ENCODE peak calls at places on chromosomes 5 and 9, in four cellular contexts. One of them, this sample, is unnamed.

GRCh38 chr5:20956134-20956533 is 968.1 kb upstream of the CDH18 start:
- DNase-seq in CD8-positive, alpha-beta memory T cell: no peak
- DNase-seq in Ammon's horn: no peak
- DNase-seq in epithelial cell of prostate: no peak
- DNase-seq in this sample: no peak

GRCh38 chr5:145295236-145295635 is 539.9 kb downstream of the PRELID2 start:
- DNase-seq in CD8-positive, alpha-beta memory T cell: no peak
- DNase-seq in epithelial cell of prostate: no peak
- DNase-seq in Ammon's horn: no peak
- DNase-seq in this sample: no peak

GRCh38 chr5:160787247-160787646 is 64.8 kb downstream of the ATP10B start:
- DNase-seq in epithelial cell of prostate: no peak
- DNase-seq in Ammon's horn: no peak
- DNase-seq in CD8-positive, alpha-beta memory T cell: no peak
- DNase-seq in this sample: peak; percentile 8

GRCh38 chr5:109485030-109485429 is 75.3 kb upstream of the PJA2 start:
- DNase-seq in epithelial cell of prostate: no peak
- DNase-seq in Ammon's horn: peak; percentile 88
- DNase-seq in CD8-positive, alpha-beta memory T cell: no peak
- DNase-seq in this sample: no peak

GRCh38 chr5:142304013-142304701 is 20.7 kb downstream of the SPRY4 start:
- DNase-seq in epithelial cell of prostate: no peak
- DNase-seq in Ammon's horn: no peak
- DNase-seq in CD8-positive, alpha-beta memory T cell: no peak
- DNase-seq in this sample: no peak

GRCh38 chr9:95626885-95627558 is 110.3 kb upstream of the PTCH1 start:
- DNase-seq in epithelial cell of prostate: no peak
- DNase-seq in CD8-positive, alpha-beta memory T cell: peak; percentile 13
- DNase-seq in Ammon's horn: no peak
- DNase-seq in this sample: no peak

GRCh38 chr9:107425110-107426025 is 64.2 kb downstream of the KLF4 start:
- DNase-seq in epithelial cell of prostate: no peak
- DNase-seq in CD8-positive, alpha-beta memory T cell: peak; percentile 1
- DNase-seq in Ammon's horn: peak; percentile 53
- DNase-seq in this sample: peak; percentile 34

GRCh38 chr9:110357510-110357909 is 19.8 kb upstream of the TXNDC8 start:
- DNase-seq in CD8-positive, alpha-beta memory T cell: no peak
- DNase-seq in epithelial cell of prostate: peak; percentile 29
- DNase-seq in Ammon's horn: no peak
- DNase-seq in this sample: no peak

GRCh38 chr9:85743290-85744128 is 1.8 kb upstream of the AGTPBP1 start:
- DNase-seq in Ammon's horn: no peak
- DNase-seq in CD8-positive, alpha-beta memory T cell: no peak
- DNase-seq in epithelial cell of prostate: peak; percentile 83
- DNase-seq in this sample: no peak

GRCh38 chr9:96674914-96675538 is 19.9 kb upstream of the PRXL2C start:
- DNase-seq in Ammon's horn: no peak
- DNase-seq in CD8-positive, alpha-beta memory T cell: no peak
- DNase-seq in epithelial cell of prostate: peak; percentile 57
- DNase-seq in this sample: no peak